ENCODE peak calls at places on chromosomes 13 and 19, in eight cellular contexts. C is H1, Z is tibial nerve, B is testis, F is esophagus muscularis mucosa, J is body of pancreas, K is IMR-90, P is stomach. S is an unnamed sample.
A peak's percentile ranks its signal among the peaks of the same experiment; 100 is the strongest.

GRCh38 chr13:100409132-100409531 is 179.5 kb downstream of the GGACT start:
- DNase-seq in F (no peak), Z (no peak), P (no peak), K (peak; percentile 8), C (no peak), J (no peak), B (no peak), S (no peak)

GRCh38 chr13:26872444-26873173 is 112.0 kb upstream of the GPR12 start:
- DNase-seq in P (peak; percentile 29), J (peak; percentile 20), C (peak; percentile 92), Z (no peak), B (peak; percentile 88), F (no peak), K (peak; percentile 31), S (peak; percentile 61)

GRCh38 chr13:100490692-100491091 is 97.9 kb downstream of the GGACT start:
- DNase-seq in C (peak; percentile 58), F (no peak), Z (no peak), B (no peak), K (no peak), P (no peak), J (no peak), S (no peak)

GRCh38 chr13:100892981-100893380 is 218.4 kb upstream of the TMTC4 start:
- DNase-seq in Z (no peak), C (no peak), J (no peak), K (no peak), F (no peak), P (no peak), B (no peak), S (no peak)

GRCh38 chr13:61927648-61928047 is 512.0 kb upstream of the PCDH20 start:
- DNase-seq in Z (no peak), J (no peak), C (no peak), P (no peak), K (no peak), B (no peak), F (no peak), S (no peak)

GRCh38 chr19:48818234-48818823 is 7.5 kb upstream of the BCAT2 start:
- DNase-seq in J (peak; percentile 85), C (no peak), F (no peak), K (no peak), B (no peak), P (peak; percentile 76), Z (no peak), S (no peak)

GRCh38 chr19:14672043-14672872 is 2.4 kb downstream of the ADGRE3 start:
- DNase-seq in P (no peak), J (no peak), F (no peak), Z (no peak), C (no peak), K (no peak), B (no peak), S (no peak)

GRCh38 chr13:76887070-76887563 is 912 bp upstream of the KCTD12 start:
- DNase-seq in F (no peak), B (peak; percentile 50), Z (no peak), C (peak; percentile 57), K (no peak), J (no peak), P (no peak), S (peak; percentile 32)

GRCh38 chr19:11849264-11849615 is 714 bp downstream of the ZNF439 start:
- DNase-seq in C (no peak), P (no peak), F (no peak), J (no peak), K (no peak), B (peak; percentile 18), Z (no peak), S (no peak)

GRCh38 chr13:44575741-44576395 is at the start of gene TSC22D1:
- DNase-seq in J (peak; percentile 48), Z (peak; percentile 34), B (peak; percentile 65), F (no peak), C (peak; percentile 63), P (peak; percentile 51), K (peak; percentile 56), S (peak; percentile 44)

GRCh38 chr13:94825507-94825906 is 113.2 kb upstream of the SOX21 start:
- DNase-seq in C (peak; percentile 62), Z (peak; percentile 52), P (peak; percentile 33), B (peak; percentile 70), F (no peak), J (peak; percentile 25), K (no peak), S (peak; percentile 76)

GRCh38 chr13:34943675-34944634 is 1.9 kb downstream of the NBEA start:
- DNase-seq in F (no peak), C (no peak), J (no peak), B (no peak), Z (no peak), K (no peak), P (no peak), S (no peak)

GRCh38 chr19:45765365-45766292 is 3.4 kb downstream of the SIX5 start:
- DNase-seq in B (no peak), F (no peak), J (no peak), P (no peak), Z (no peak), C (no peak), K (no peak), S (peak; percentile 51)

GRCh38 chr13:102846261-102847015 is 606 bp downstream of the ERCC5 start:
- DNase-seq in K (peak; percentile 30), F (no peak), J (peak; percentile 42), Z (no peak), C (no peak), B (peak; percentile 40), P (peak; percentile 40), S (peak; percentile 29)

GRCh38 chr19:3056454-3057016 is 5.8 kb downstream of the TLE5 start:
- DNase-seq in P (no peak), F (no peak), Z (no peak), B (peak; percentile 57), C (peak; percentile 61), K (no peak), J (no peak), S (no peak)
- TF ChIP-seq POLR2A in P (no peak), F (no peak), Z (no peak), B (no peak), C (no peak), K (no peak), J (no peak), S (no peak)

GRCh38 chr19:18996351-18996750 is 37.0 kb downstream of the SUGP2 start:
- DNase-seq in C (no peak), Z (no peak), P (no peak), F (no peak), J (no peak), K (no peak), B (no peak), S (no peak)

GRCh38 chr19:18996796-18997394 is 36.4 kb downstream of the SUGP2 start:
- DNase-seq in J (no peak), B (no peak), C (no peak), F (no peak), Z (no peak), P (no peak), K (no peak), S (no peak)

GRCh38 chr19:18999896-19000620 is 33.3 kb downstream of the SUGP2 start:
- DNase-seq in K (peak; percentile 10), Z (no peak), C (no peak), F (no peak), B (peak; percentile 30), P (no peak), J (no peak), S (no peak)

GRCh38 chr19:18998276-18998675 is 35.0 kb downstream of the SUGP2 start:
- DNase-seq in F (no peak), Z (no peak), C (no peak), K (no peak), P (no peak), B (no peak), J (no peak), S (no peak)

GRCh38 chr19:18999016-18999758 is 34.1 kb downstream of the SUGP2 start:
- DNase-seq in F (no peak), C (no peak), Z (no peak), B (no peak), P (no peak), J (no peak), K (peak; percentile 58), S (no peak)
- H3K36me3 ChIP-seq in F (peaks cover 94% of the 10 kb centered on the region), C (peaks cover 30% of the 10 kb centered on the region), Z (peaks cover 88% of the 10 kb centered on the region), B (no peaks in the 10 kb centered on the region), P (peaks cover 94% of the 10 kb centered on the region), J (peaks cover 11% of the 10 kb centered on the region), K (peaks cover 50% of the 10 kb centered on the region), S (peaks cover 68% of the 10 kb centered on the region)

GRCh38 chr13:40995997-40996396 is 23.1 kb downstream of the ELF1 start:
- DNase-seq in J (no peak), P (no peak), C (no peak), B (no peak), F (no peak), Z (no peak), K (no peak), S (no peak)
- H3K4me1 ChIP-seq in J (peaks cover 81% of the 10 kb centered on the region), P (peaks cover 94% of the 10 kb centered on the region), C (peaks cover 3% of the 10 kb centered on the region), B (peaks cover 18% of the 10 kb centered on the region), F (peaks cover 24% of the 10 kb centered on the region), Z (peaks cover 40% of the 10 kb centered on the region), K (no peaks in the 10 kb centered on the region), S (peaks cover 6% of the 10 kb centered on the region)

DNA sequence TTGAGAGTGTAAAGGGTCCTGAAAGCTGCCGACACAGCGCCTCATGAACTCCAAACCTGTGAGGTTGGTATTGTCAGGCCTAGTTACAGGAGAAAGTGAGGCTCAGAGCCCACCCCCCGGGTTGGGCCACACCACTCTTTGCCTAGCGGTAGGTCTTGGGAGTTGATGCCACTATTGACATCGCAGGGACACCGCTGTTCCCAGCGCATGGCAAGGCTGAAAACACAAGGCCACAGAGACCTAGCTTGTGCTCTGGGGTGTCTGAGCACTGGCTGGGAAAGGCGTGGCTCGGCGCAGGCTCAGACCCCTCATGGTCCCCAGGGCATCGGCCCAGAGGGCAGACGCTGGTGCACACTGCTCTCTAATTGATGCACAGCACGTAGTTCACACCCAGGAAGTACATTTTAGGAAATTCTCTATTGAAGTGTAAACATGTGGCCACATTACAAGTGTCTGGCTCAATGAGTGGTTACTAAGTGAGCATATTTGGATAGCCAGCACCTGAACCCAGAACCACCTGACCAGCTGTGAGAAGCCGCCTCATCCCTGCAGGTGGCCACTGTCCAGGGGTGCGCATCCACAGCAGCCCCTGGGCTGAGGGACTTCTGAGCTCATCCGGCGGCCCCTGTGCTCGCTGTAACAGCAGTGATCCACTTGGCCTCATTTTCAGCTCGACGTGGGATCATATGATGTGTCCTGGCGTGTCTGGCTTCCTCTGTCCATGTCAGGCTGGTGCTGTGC is 27.3 kb downstream of the UPF1 start:
- DNase-seq in K (no peak), B (no peak), F (no peak), C (no peak), Z (no peak), P (no peak), J (no peak), S (no peak)
- TF ChIP-seq POLR2A in K (no peak), B (no peak), F (no peak), C (no peak), Z (no peak), P (no peak), J (no peak), S (no peak)